ENCODE peak calls at places on chromosomes 6 and 20, in four cellular contexts. S, V, C and B are unnamed samples.

GRCh38 chr6:106628658-106629102 is 618 bp downstream of the RTN4IP1 start:
- DNase-seq in S (no peak), V (peak), C (no peak), B (peak)

GRCh38 chr6:369559-370431 is 21.8 kb upstream of the IRF4 start:
- DNase-seq in S (no peak), V (no peak), C (no peak), B (no peak)

GRCh38 chr20:31505903-31506302 is 8.3 kb upstream of the HM13 start:
- DNase-seq in S (no peak), V (no peak), C (no peak), B (no peak)

GRCh38 chr20:62297449-62298227 is 5.2 kb upstream of the ADRM1 start:
- DNase-seq in S (no peak), V (no peak), C (no peak), B (no peak)

GRCh38 chr6:167268683-167269280 is 22.3 kb upstream of the UNC93A start:
- DNase-seq in S (no peak), V (no peak), C (no peak), B (no peak)

GRCh38 chr6:32148289-32148688 is 3.5 kb downstream of the PRRT1 start:
- DNase-seq in S (no peak), V (no peak), C (no peak), B (no peak)

GRCh38 chr20:8331740-8332412 is 199.8 kb downstream of the PLCB1 start:
- DNase-seq in S (no peak), V (peak), C (no peak), B (no peak)

GRCh38 chr20:37530696-37531095 is 3.0 kb upstream of the BLCAP start:
- DNase-seq in S (no peak), V (no peak), C (no peak), B (no peak)

GRCh38 chr6:108559097-108559883 is 1.4 kb upstream of the FOXO3 start:
- DNase-seq in S (peak), V (peak), C (peak), B (peak)

GRCh38 chr20:15012551-15012950 is 675.1 kb upstream of the FLRT3 start:
- DNase-seq in S (no peak), V (no peak), C (no peak), B (no peak)

GRCh38 chr6:44078795-44079671 is 48.2 kb downstream of the MRPL14 start:
- DNase-seq in S (peak), V (peak), C (peak), B (peak)

GRCh38 chr20:15706719-15707118 is 866.5 kb downstream of the KIF16B start:
- DNase-seq in S (no peak), V (peak), C (no peak), B (no peak)

GRCh38 chr6:142940487-142940886 is 4.5 kb downstream of the HIVEP2 start:
- DNase-seq in S (no peak), V (peak), C (no peak), B (peak)

GRCh38 chr20:44247676-44248419 is 740 bp downstream of the GDAP1L1 start:
- DNase-seq in S (peak), V (peak), C (peak), B (peak)

GRCh38 chr6:136550045-136550329 is 235 bp downstream of the MAP7 start:
- DNase-seq in S (no peak), V (no peak), C (no peak), B (no peak)

GRCh38 chr6:11364971-11365397 is 132.5 kb upstream of the NEDD9 start:
- DNase-seq in S (no peak), V (no peak), C (no peak), B (no peak)

GRCh38 chr20:54321688-54322087 is 113.8 kb downstream of the PFDN4 start:
- DNase-seq in S (no peak), V (no peak), C (no peak), B (no peak)

GRCh38 chr20:40706977-40707582 is 18.0 kb upstream of the MAFB start:
- DNase-seq in S (peak), V (no peak), C (peak), B (peak)

GRCh38 chr20:35387334-35387733 is 24.4 kb downstream of the UQCC1 start:
- DNase-seq in S (no peak), V (peak), C (no peak), B (no peak)

GRCh38 chr6:160974304-160974771 is 17.2 kb upstream of the MAP3K4 start:
- DNase-seq in S (no peak), V (peak), C (no peak), B (peak)

GRCh38 chr6:45540375-45540920 is 162.7 kb upstream of the SUPT3H start:
- DNase-seq in S (no peak), V (no peak), C (no peak), B (no peak)

GRCh38 chr6:89952696-89953095 is 58.4 kb downstream of the GJA10 start:
- DNase-seq in S (no peak), V (peak), C (no peak), B (no peak)

GRCh38 chr6:146876271-146877151 is 277.7 kb downstream of the ADGB start:
- DNase-seq in S (no peak), V (peak), C (no peak), B (peak)

GRCh38 chr6:44052419-44053011 is 74.7 kb downstream of the MRPL14 start:
- DNase-seq in S (no peak), V (peak), C (peak), B (peak)

GRCh38 chr6:140977425-140977824 is 1155.3 kb upstream of the GJE1 start:
- DNase-seq in S (no peak), V (peak), C (no peak), B (no peak)

GRCh38 chr6:84282566-84282965 is 55.1 kb upstream of the CEP162 start:
- DNase-seq in S (no peak), V (peak), C (no peak), B (peak)

GRCh38 chr6:56996401-56996800 is 41.5 kb downstream of the BEND6 start:
- DNase-seq in S (no peak), V (no peak), C (no peak), B (no peak)

GRCh38 chr6:47147175-47147727 is 105.1 kb upstream of the ADGRF1 start:
- DNase-seq in S (no peak), V (no peak), C (no peak), B (no peak)

GRCh38 chr20:44746367-44747165 is 901 bp downstream of the KCNK15 start:
- DNase-seq in S (no peak), V (no peak), C (no peak), B (peak)

GRCh38 chr6:32835167-32835893 is 3.2 kb downstream of the TAP2 start:
- DNase-seq in S (no peak), V (no peak), C (no peak), B (no peak)

GRCh38 chr20:45268531-45268930 is 14.2 kb upstream of the SLPI start:
- DNase-seq in S (no peak), V (no peak), C (no peak), B (no peak)

GRCh38 chr6:4776493-4776966 is 326 bp downstream of the CDYL start:
- DNase-seq in S (no peak), V (no peak), C (peak), B (peak)
- H3K18ac ChIP-seq in S (no peak), V (no peak), C (no peak), B (peak)

DNA sequence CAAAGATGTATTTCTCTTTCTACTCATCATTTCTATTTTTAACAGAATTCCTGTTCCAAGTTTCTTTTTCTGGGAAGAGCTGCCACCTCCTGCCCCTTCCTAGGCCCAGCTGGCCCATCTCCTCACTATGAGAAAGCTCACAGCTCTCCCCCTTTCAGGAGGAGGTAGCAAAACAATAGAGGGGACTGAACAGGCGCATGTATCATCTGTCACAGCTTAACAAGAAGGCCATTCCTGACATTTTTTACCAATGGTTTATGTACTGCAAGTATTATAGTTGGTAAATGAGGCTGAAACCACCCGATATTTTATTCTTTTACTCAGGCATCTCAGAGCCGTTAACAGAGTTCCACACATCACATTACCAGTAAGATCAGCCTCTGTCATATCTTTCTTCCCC is 103.7 kb upstream of the MTHFD1L start:
- DNase-seq in S (no peak), V (no peak), C (no peak), B (no peak)
- H4K5ac ChIP-seq in S (no peak), V (no peak), C (no peak), B (no peak)

GRCh38 chr6:157551041-157551832 is 170.2 kb downstream of the ZDHHC14 start:
- DNase-seq in S (peak), V (no peak), C (peak), B (peak)

GRCh38 chr6:157547112-157547511 is 166.1 kb downstream of the ZDHHC14 start:
- DNase-seq in S (no peak), V (no peak), C (no peak), B (no peak)

GRCh38 chr6:157550114-157550989 is 169.4 kb downstream of the ZDHHC14 start:
- DNase-seq in S (no peak), V (no peak), C (no peak), B (no peak)

GRCh38 chr6:157548635-157549467 is 167.9 kb downstream of the ZDHHC14 start:
- DNase-seq in S (no peak), V (no peak), C (no peak), B (no peak)

GRCh38 chr6:157549468-157549745 is 168.4 kb downstream of the ZDHHC14 start:
- DNase-seq in S (no peak), V (no peak), C (no peak), B (no peak)
- H3K56ac ChIP-seq in S (no peak), V (no peak), C (no peak), B (no peak)

GRCh38 chr20:57589123-57589727 is 28.3 kb downstream of the PCK1 start:
- DNase-seq in S (no peak), V (no peak), C (no peak), B (no peak)

GRCh38 chr20:57588596-57588995 is 27.7 kb downstream of the PCK1 start:
- DNase-seq in S (no peak), V (no peak), C (no peak), B (no peak)

GRCh38 chr20:57591289-57592229 is 28.7 kb downstream of the ZBP1 start:
- DNase-seq in S (no peak), V (no peak), C (no peak), B (no peak)

GRCh38 chr20:57590485-57591288 is 29.5 kb downstream of the ZBP1 start:
- DNase-seq in S (no peak), V (no peak), C (no peak), B (no peak)

GRCh38 chr20:57589728-57590484 is 29.0 kb downstream of the PCK1 start:
- DNase-seq in S (no peak), V (no peak), C (no peak), B (no peak)
- H3K18ac ChIP-seq in S (no peak), V (no peak), C (no peak), B (no peak)

DNA sequence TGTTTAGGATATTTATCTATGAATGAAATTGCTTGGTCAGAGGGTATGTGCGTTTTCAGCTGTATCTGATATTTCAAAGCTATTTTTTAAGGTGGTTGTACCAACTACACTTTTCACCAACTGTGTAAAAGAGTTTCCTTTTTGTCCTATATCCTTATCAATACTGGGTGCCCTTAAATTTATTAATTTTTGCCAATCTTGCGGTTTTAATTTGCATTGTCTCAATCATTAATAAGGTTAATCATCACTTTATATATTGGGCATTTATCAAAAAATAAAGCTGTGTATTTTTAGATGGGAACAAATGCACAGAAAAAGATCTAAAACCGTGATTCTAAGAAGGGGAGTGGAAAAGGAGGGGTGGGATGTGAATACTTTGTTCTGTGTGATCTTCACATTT is 66.7 kb upstream of the SALL4 start:
- DNase-seq in S (no peak), V (no peak), C (no peak), B (no peak)
- H4K5ac ChIP-seq in S (no peak), V (no peak), C (no peak), B (no peak)

DNA sequence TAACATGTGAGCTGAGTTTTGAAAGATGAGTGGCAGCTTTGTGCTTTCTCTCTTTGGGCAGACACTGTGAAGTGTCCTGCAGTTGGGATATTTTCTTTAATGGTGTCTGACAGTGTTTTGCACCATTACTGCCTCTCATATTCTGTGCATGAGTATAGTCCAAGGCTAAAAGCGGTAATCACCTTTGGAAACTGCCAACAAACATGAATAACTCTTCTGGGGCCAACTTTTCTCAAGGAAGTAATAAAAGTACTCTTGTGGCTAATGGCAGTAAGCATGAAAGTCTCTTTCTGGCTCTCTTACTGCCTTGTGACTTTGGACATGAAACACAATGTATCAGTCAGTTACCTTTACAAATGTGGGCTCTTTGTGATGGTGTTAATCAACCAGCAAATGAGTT is 91.7 kb upstream of the SOX4 start:
- DNase-seq in S (no peak), V (no peak), C (no peak), B (no peak)
- H3K56ac ChIP-seq in S (no peak), V (no peak), C (no peak), B (no peak)

GRCh38 chr6:2859325-2859700 is 17.6 kb upstream of the SERPINB1 start:
- DNase-seq in S (no peak), V (no peak), C (no peak), B (no peak)

GRCh38 chr6:2857580-2858337 is 16.1 kb upstream of the SERPINB1 start:
- DNase-seq in S (no peak), V (peak), C (no peak), B (peak)

GRCh38 chr6:2861071-2861821 is 19.6 kb upstream of the SERPINB1 start:
- DNase-seq in S (no peak), V (no peak), C (no peak), B (no peak)

GRCh38 chr6:2857185-2857579 is 15.5 kb upstream of the SERPINB1 start:
- DNase-seq in S (no peak), V (no peak), C (no peak), B (no peak)

DNA sequence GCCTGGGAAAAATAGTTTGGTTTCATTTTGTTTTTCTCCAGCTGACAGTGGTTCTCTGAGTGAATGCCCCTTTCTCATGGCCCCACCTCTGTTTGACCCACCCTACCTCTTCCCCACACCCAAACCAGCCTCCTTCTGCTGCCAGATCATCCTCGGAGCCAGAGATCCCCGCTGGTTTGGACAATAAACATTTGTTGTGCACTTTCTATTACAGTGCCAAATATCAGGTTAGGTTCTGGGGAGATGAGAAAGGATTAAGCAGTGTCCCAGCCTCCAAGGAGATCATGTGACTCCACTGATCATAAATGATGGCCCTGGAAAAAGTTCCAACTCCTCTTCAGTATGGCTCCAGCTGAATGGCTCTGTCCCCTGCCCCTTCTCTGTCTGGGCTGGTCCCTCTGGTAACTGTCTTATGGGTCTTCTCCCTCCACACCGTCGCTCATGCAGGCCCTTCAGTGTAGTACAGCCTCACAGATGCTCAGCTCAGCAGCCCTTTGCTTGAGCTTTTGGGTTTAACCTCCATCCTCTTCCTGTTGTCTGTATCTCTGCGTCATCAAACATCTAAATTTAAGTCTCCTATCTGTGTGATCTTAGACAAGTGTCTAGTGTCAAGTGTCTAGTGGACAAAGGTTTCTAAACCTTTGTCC is 17.1 kb upstream of the SERPINB1 start:
- DNase-seq in S (no peak), V (no peak), C (no peak), B (no peak)
- H3K18ac ChIP-seq in S (peak), V (peak), C (no peak), B (peak)

GRCh38 chr6:97064578-97064977 is 140.1 kb downstream of the KLHL32 start:
- DNase-seq in S (no peak), V (no peak), C (peak), B (peak)
- H4K5ac ChIP-seq in S (no peak), V (no peak), C (no peak), B (no peak)

GRCh38 chr6:39274903-39275302 is 39.3 kb downstream of the KCNK17 start:
- DNase-seq in S (no peak), V (no peak), C (no peak), B (no peak)

GRCh38 chr6:39269971-39270370 is 40.7 kb upstream of the KCNK5 start:
- DNase-seq in S (no peak), V (no peak), C (no peak), B (no peak)

GRCh38 chr6:39276379-39276995 is 37.7 kb downstream of the KCNK17 start:
- DNase-seq in S (no peak), V (no peak), C (no peak), B (no peak)

GRCh38 chr6:39273394-39273793 is 40.8 kb downstream of the KCNK17 start:
- DNase-seq in S (peak), V (no peak), C (peak), B (no peak)

GRCh38 chr6:39274471-39274870 is 39.7 kb downstream of the KCNK17 start:
- DNase-seq in S (no peak), V (no peak), C (no peak), B (no peak)
- H3K56ac ChIP-seq in S (no peak), V (no peak), C (no peak), B (no peak)

GRCh38 chr6:30767944-30768301 is 23.6 kb upstream of the IER3 start:
- DNase-seq in S (no peak), V (no peak), C (no peak), B (no peak)
- H3K18ac ChIP-seq in S (no peak), V (no peak), C (no peak), B (peak)